ENCODE peak calls at places on chromosome 10, in four cellular contexts. H is Caco-2, V is right cardiac atrium, U is heart right ventricle. Y is an unnamed sample.

GRCh38 chr10:59290448-59290847 is 71.9 kb downstream of the FAM13C start:
- DNase-seq in H (no peak), U (no peak), V (no peak), Y (no peak)

GRCh38 chr10:72173635-72174296 is 42.0 kb upstream of the ANAPC16 start:
- DNase-seq in H (no peak), V (no peak), U (no peak), Y (no peak)

GRCh38 chr10:42934351-42934811 is 142.5 kb upstream of the RET start:
- DNase-seq in H (no peak), V (no peak), U (no peak), Y (no peak)

GRCh38 chr10:29120216-29120615 is 168.7 kb upstream of the LYZL1 start:
- DNase-seq in V (no peak), H (no peak), U (no peak), Y (no peak)

GRCh38 chr10:70267161-70267933 is 16.5 kb downstream of the NPFFR1 start:
- DNase-seq in V (peak; percentile 24), H (peak; percentile 41), U (no peak), Y (no peak)

GRCh38 chr10:90087197-90088007 is 386.0 kb downstream of the KIF20B start:
- DNase-seq in U (no peak), V (no peak), H (no peak), Y (no peak)

GRCh38 chr10:71078454-71079145 is 133.8 kb upstream of the UNC5B start:
- DNase-seq in V (no peak), H (peak; percentile 25), U (no peak), Y (peak; percentile 87)

GRCh38 chr10:88553116-88553752 is 29.9 kb downstream of the RNLS start:
- DNase-seq in V (peak; percentile 18), U (peak; percentile 54), H (peak; percentile 40), Y (no peak)

GRCh38 chr10:75967491-75967890 is 536.1 kb downstream of the LRMDA start:
- DNase-seq in H (no peak), U (no peak), V (no peak), Y (no peak)

GRCh38 chr10:1197384-1197783 is 141.2 kb downstream of the WDR37 start:
- DNase-seq in H (peak; percentile 19), U (no peak), V (no peak), Y (no peak)

GRCh38 chr10:83166344-83166743 is 973.0 kb upstream of the GHITM start:
- DNase-seq in U (no peak), H (peak; percentile 47), V (no peak), Y (no peak)

GRCh38 chr10:125868372-125868975 is 12.6 kb downstream of the DHX32 start:
- DNase-seq in V (no peak), H (no peak), U (no peak), Y (no peak)

GRCh38 chr10:14904316-14904732 is 25.7 kb downstream of the SUV39H2 start:
- DNase-seq in U (no peak), H (no peak), V (no peak), Y (no peak)

GRCh38 chr10:59985639-59986038 is 79.3 kb upstream of the CCDC6 start:
- DNase-seq in H (no peak), V (no peak), U (no peak), Y (no peak)

GRCh38 chr10:106474891-106475290 is 689.6 kb downstream of the SORCS1 start:
- DNase-seq in H (no peak), U (no peak), V (no peak), Y (no peak)

GRCh38 chr10:69645296-69645665 is 15.2 kb downstream of the FAM241B start:
- DNase-seq in V (no peak), H (peak; percentile 38), U (no peak), Y (no peak)

GRCh38 chr10:80498833-80499671 is 38.6 kb upstream of the SH2D4B start:
- DNase-seq in H (peak; percentile 91), V (peak; percentile 96), U (peak; percentile 82), Y (no peak)

GRCh38 chr10:30979956-30980355 is 51.7 kb downstream of the ZNF438 start:
- DNase-seq in U (no peak), V (no peak), H (no peak), Y (no peak)

GRCh38 chr10:5465976-5466450 is 33.4 kb downstream of the CALML5 start:
- DNase-seq in V (no peak), U (no peak), H (no peak), Y (no peak)

GRCh38 chr10:109892087-109892486 is 31.2 kb downstream of the XPNPEP1 start:
- DNase-seq in H (no peak), U (no peak), V (no peak), Y (no peak)

GRCh38 chr10:29880856-29881255 is 178.5 kb downstream of the JCAD start:
- DNase-seq in V (peak; percentile 53), H (no peak), U (no peak), Y (peak; percentile 76)

GRCh38 chr10:45514283-45515270 is 140.6 kb downstream of the ALOX5 start:
- DNase-seq in U (no peak), V (no peak), H (no peak), Y (no peak)

GRCh38 chr10:6065845-6066244 is 3.7 kb upstream of the IL2RA start:
- DNase-seq in V (no peak), U (peak; percentile 30), H (no peak), Y (no peak)

GRCh38 chr10:33876547-33877400 is 542.3 kb upstream of the NRP1 start:
- DNase-seq in U (no peak), V (peak; percentile 16), H (peak; percentile 80), Y (no peak)

GRCh38 chr10:34116220-34116623 is 698.9 kb downstream of the PARD3 start:
- DNase-seq in V (no peak), H (no peak), U (no peak), Y (no peak)

GRCh38 chr10:128727114-128727513 is 600.9 kb upstream of the MKI67 start:
- DNase-seq in U (no peak), V (no peak), H (no peak), Y (no peak)

GRCh38 chr10:88004451-88004850 is 141.0 kb downstream of the PTEN start:
- DNase-seq in U (no peak), H (no peak), V (no peak), Y (no peak)

GRCh38 chr10:23694446-23694920 is 255.6 kb downstream of the OTUD1 start:
- DNase-seq in U (no peak), H (no peak), V (no peak), Y (no peak)

GRCh38 chr10:18079665-18080295 is 60.4 kb upstream of the CACNB2 start:
- DNase-seq in H (no peak), U (no peak), V (no peak), Y (no peak)

GRCh38 chr10:14843327-14843988 is 5.4 kb downstream of the HSPA14 start:
- DNase-seq in U (no peak), H (no peak), V (peak; percentile 34), Y (no peak)

GRCh38 chr10:9211228-9211627 is 1156.7 kb downstream of the GATA3 start:
- DNase-seq in U (no peak), H (no peak), V (no peak), Y (no peak)

GRCh38 chr10:100775346-100775745 is 30.0 kb downstream of the PAX2 start:
- DNase-seq in H (no peak), U (no peak), V (peak; percentile 41), Y (no peak)

GRCh38 chr10:122407375-122408125 is 33.0 kb downstream of the PLEKHA1 start:
- DNase-seq in H (no peak), V (no peak), U (peak; percentile 23), Y (no peak)
- H3K4me1 ChIP-seq in H (no peaks in the 10 kb centered on the region), V (peaks cover 2% of the 10 kb centered on the region), U (peaks cover 35% of the 10 kb centered on the region), Y (peaks cover 6% of the 10 kb centered on the region)

GRCh38 chr10:129953541-129954031 is 10.5 kb downstream of the EBF3 start:
- DNase-seq in V (no peak), H (no peak), U (no peak), Y (no peak)

GRCh38 chr10:129956902-129957673 is 7.0 kb downstream of the EBF3 start:
- DNase-seq in H (no peak), U (no peak), V (no peak), Y (no peak)

GRCh38 chr10:129954916-129955315 is 9.2 kb downstream of the EBF3 start:
- DNase-seq in V (no peak), H (no peak), U (no peak), Y (no peak)

GRCh38 chr10:129956285-129956649 is 7.8 kb downstream of the EBF3 start:
- DNase-seq in U (no peak), H (no peak), V (no peak), Y (no peak)

GRCh38 chr10:129955591-129956284 is 8.3 kb downstream of the EBF3 start:
- DNase-seq in H (no peak), V (no peak), U (no peak), Y (no peak)
- H3K4me1 ChIP-seq in H (peaks cover 25% of the 10 kb centered on the region), V (no peaks in the 10 kb centered on the region), U (peaks cover 78% of the 10 kb centered on the region), Y (no peaks in the 10 kb centered on the region)

GRCh38 chr10:114387784-114388183 is 16.5 kb downstream of the AFAP1L2 start:
- DNase-seq in U (no peak), H (no peak), V (no peak), Y (no peak)

GRCh38 chr10:114386446-114386845 is 17.9 kb downstream of the AFAP1L2 start:
- DNase-seq in V (no peak), U (no peak), H (no peak), Y (no peak)

GRCh38 chr10:114384181-114384580 is 20.1 kb downstream of the AFAP1L2 start:
- DNase-seq in H (no peak), U (no peak), V (no peak), Y (no peak)

GRCh38 chr10:114388275-114388674 is 16.0 kb downstream of the AFAP1L2 start:
- DNase-seq in V (no peak), H (no peak), U (no peak), Y (no peak)

GRCh38 chr10:114384601-114385000 is 19.7 kb downstream of the AFAP1L2 start:
- DNase-seq in H (no peak), V (no peak), U (no peak), Y (no peak)
- H3K4me1 ChIP-seq in H (no peaks in the 10 kb centered on the region), V (peaks cover 2% of the 10 kb centered on the region), U (peaks cover 21% of the 10 kb centered on the region), Y (peaks cover 26% of the 10 kb centered on the region)

GRCh38 chr10:131975796-131976195 is 5.9 kb downstream of the BNIP3 start:
- DNase-seq in U (no peak), H (no peak), V (no peak), Y (no peak)
- H3K4me1 ChIP-seq in U (peaks cover 69% of the 10 kb centered on the region), H (no peaks in the 10 kb centered on the region), V (peaks cover 10% of the 10 kb centered on the region), Y (peaks cover 43% of the 10 kb centered on the region)

DNA sequence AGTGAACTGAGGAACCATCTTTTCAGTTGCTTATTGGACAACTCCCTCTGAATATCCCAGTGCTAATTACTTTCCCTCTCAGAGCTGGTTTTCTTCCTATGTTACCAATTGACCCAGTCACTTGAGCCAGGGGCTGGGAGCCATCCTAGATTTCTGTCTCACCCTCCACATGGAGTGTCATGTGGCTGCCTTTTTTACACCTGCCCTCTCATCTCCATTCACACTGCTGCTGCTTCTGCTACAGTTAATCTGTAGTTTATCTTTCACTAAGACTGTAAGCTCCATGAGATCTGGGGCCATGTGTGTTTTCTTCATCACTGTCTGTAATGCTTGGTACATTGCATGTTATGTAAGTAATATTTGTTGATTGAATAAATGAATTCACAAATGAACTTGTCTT is 35.8 kb downstream of the VCL start:
- DNase-seq in V (no peak), U (no peak), H (no peak), Y (no peak)
- H3K4me1 ChIP-seq in V (peaks cover 5% of the 10 kb centered on the region), U (peaks cover 75% of the 10 kb centered on the region), H (peaks cover 19% of the 10 kb centered on the region), Y (peaks cover 43% of the 10 kb centered on the region)